ENCODE peak calls at places on chromosomes 7 and 10, in nine cellular contexts. E is HCT116, W is NCI-H1092, B is EH, K is psoas muscle, Y is uterus, N is prostate gland, X is GM23338, V is lung. C is an unnamed sample.
A peak's percentile ranks its signal among the peaks of the same experiment; 100 is the strongest.

GRCh38 chr7:70887186-70887585 is 244.8 kb upstream of the GALNT17 start:
- DNase-seq in B (no peak), Y (no peak), V (no peak), N (peak; percentile 33), W (no peak), X (no peak), K (no peak), E (no peak), C (no peak)

GRCh38 chr7:138892808-138893207 is 88.4 kb downstream of the KIAA1549 start:
- DNase-seq in K (no peak), W (no peak), V (no peak), N (no peak), X (no peak), Y (no peak), E (no peak), B (no peak), C (peak; percentile 60)

GRCh38 chr7:144494355-144494754 is 90.9 kb upstream of the NOBOX start:
- DNase-seq in K (no peak), E (no peak), V (no peak), B (no peak), N (no peak), Y (no peak), W (no peak), X (no peak), C (no peak)

GRCh38 chr7:158277219-158278141 is 310.1 kb downstream of the PTPRN2 start:
- DNase-seq in X (no peak), B (no peak), W (no peak), Y (no peak), K (peak; percentile 30), N (no peak), V (no peak), E (no peak), C (no peak)

GRCh38 chr7:157619753-157620525 is 283.1 kb downstream of the DNAJB6 start:
- DNase-seq in K (no peak), X (no peak), W (no peak), V (no peak), E (no peak), B (no peak), Y (no peak), N (no peak), C (no peak)

GRCh38 chr7:27210441-27211083 is 10.7 kb upstream of the HOXA13 start:
- DNase-seq in B (peak; percentile 24), W (peak; percentile 6), N (peak; percentile 64), K (no peak), V (no peak), Y (peak; percentile 57), E (no peak), X (peak; percentile 92), C (peak; percentile 60)

GRCh38 chr7:11437987-11438386 is 394.0 kb downstream of the THSD7A start:
- DNase-seq in X (no peak), B (no peak), Y (no peak), N (no peak), W (no peak), E (no peak), K (no peak), V (no peak), C (peak; percentile 67)

GRCh38 chr7:155808551-155809331 is 3.5 kb downstream of the SHH start:
- DNase-seq in N (no peak), V (no peak), X (peak; percentile 48), W (no peak), Y (no peak), B (no peak), K (no peak), E (no peak), C (peak; percentile 21)

GRCh38 chr10:73910764-73911552 is at the start of gene PLAU:
- DNase-seq in K (peak; percentile 68), X (peak; percentile 82), E (no peak), Y (peak; percentile 53), V (peak; percentile 62), B (peak; percentile 59), N (peak; percentile 25), W (no peak), C (peak; percentile 50)

GRCh38 chr7:129308047-129308446 is 83.2 kb downstream of the AHCYL2 start:
- DNase-seq in Y (no peak), X (no peak), V (no peak), N (peak; percentile 55), B (peak; percentile 45), W (no peak), K (peak; percentile 80), E (no peak), C (no peak)

GRCh38 chr7:22167482-22167881 is 189.5 kb downstream of the RAPGEF5 start:
- DNase-seq in W (no peak), K (no peak), Y (no peak), B (no peak), V (no peak), N (no peak), E (no peak), X (no peak), C (no peak)

GRCh38 chr7:16810573-16810972 is 5.8 kb upstream of the AGR2 start:
- DNase-seq in V (no peak), W (no peak), Y (no peak), K (no peak), X (no peak), N (no peak), B (no peak), E (no peak), C (peak; percentile 58)

GRCh38 chr7:832292-832967 is at the start of gene SUN1:
- DNase-seq in N (no peak), V (no peak), Y (peak; percentile 51), X (peak; percentile 66), W (no peak), K (no peak), E (peak; percentile 87), B (peak; percentile 77), C (no peak)

GRCh38 chr10:70832852-70833542 is 17.2 kb downstream of the SGPL1 start:
- DNase-seq in B (peak; percentile 96), K (no peak), W (no peak), Y (no peak), N (no peak), E (no peak), V (no peak), X (no peak), C (no peak)

GRCh38 chr7:3597243-3597642 is 296.2 kb downstream of the SDK1 start:
- DNase-seq in K (no peak), X (no peak), B (no peak), Y (no peak), W (no peak), V (no peak), E (no peak), N (no peak), C (no peak)

GRCh38 chr10:68167271-68167670 is 58.0 kb downstream of the MYPN start:
- DNase-seq in W (no peak), N (no peak), B (peak; percentile 13), Y (no peak), K (no peak), E (no peak), V (no peak), X (no peak), C (no peak)

GRCh38 chr7:157077986-157078644 is 60.6 kb upstream of the UBE3C start:
- DNase-seq in V (no peak), N (no peak), K (no peak), W (no peak), E (no peak), Y (no peak), B (peak; percentile 8), X (peak; percentile 71), C (no peak)

GRCh38 chr7:111076205-111076604 is 14.7 kb upstream of the LRRN3 start:
- DNase-seq in K (no peak), Y (no peak), V (no peak), N (no peak), B (peak; percentile 67), W (no peak), E (peak; percentile 10), X (no peak), C (no peak)

GRCh38 chr10:97924678-97925077 is 75.0 kb downstream of the GOLGA7B start:
- DNase-seq in B (no peak), N (no peak), V (no peak), X (no peak), K (no peak), W (no peak), E (no peak), Y (no peak), C (no peak)

GRCh38 chr7:24728503-24729364 is 28.5 kb downstream of the GSDME start:
- DNase-seq in W (no peak), B (no peak), X (no peak), K (no peak), Y (peak; percentile 62), E (no peak), V (no peak), N (no peak), C (no peak)

GRCh38 chr7:39527951-39528350 is 38.3 kb upstream of the YAE1 start:
- DNase-seq in N (no peak), K (no peak), B (no peak), X (no peak), V (no peak), W (no peak), E (no peak), Y (no peak), C (no peak)

GRCh38 chr7:128735433-128735832 is 3.7 kb upstream of the CALU start:
- DNase-seq in X (no peak), N (no peak), W (no peak), Y (no peak), V (no peak), K (no peak), E (no peak), B (no peak), C (no peak)

GRCh38 chr10:95850791-95851190 is 57.0 kb upstream of the CC2D2B start:
- DNase-seq in K (no peak), W (no peak), Y (no peak), E (no peak), X (no peak), V (no peak), N (no peak), B (no peak), C (no peak)

GRCh38 chr10:69224862-69225657 is 4.9 kb downstream of the HKDC1 start:
- DNase-seq in N (no peak), W (no peak), X (no peak), E (no peak), Y (no peak), K (no peak), V (no peak), B (peak; percentile 68), C (peak; percentile 18)

GRCh38 chr10:74953214-74953613 is 126.8 kb downstream of the KAT6B start:
- DNase-seq in W (no peak), Y (no peak), N (no peak), V (no peak), X (no peak), E (no peak), K (no peak), B (no peak), C (no peak)

GRCh38 chr7:37352974-37353948 is 95.4 kb downstream of the ELMO1 start:
- DNase-seq in B (no peak), W (no peak), V (no peak), N (no peak), K (peak; percentile 52), E (peak; percentile 15), X (peak; percentile 67), Y (no peak), C (peak; percentile 43)

GRCh38 chr10:25851548-25851947 is 82.5 kb upstream of the MYO3A start:
- DNase-seq in E (no peak), V (no peak), N (no peak), W (no peak), K (no peak), X (peak; percentile 24), B (no peak), Y (no peak), C (no peak)

GRCh38 chr10:127343831-127344230 is 147.4 kb upstream of the INSYN2A start:
- DNase-seq in K (no peak), N (no peak), B (no peak), E (no peak), X (no peak), V (no peak), W (no peak), Y (no peak), C (no peak)

GRCh38 chr10:8404721-8405120 is 350.2 kb downstream of the GATA3 start:
- DNase-seq in W (no peak), Y (no peak), V (no peak), E (no peak), K (no peak), X (no peak), B (no peak), N (no peak), C (no peak)

GRCh38 chr7:138892016-138892630 is 89.1 kb downstream of the KIAA1549 start:
- DNase-seq in W (no peak), Y (no peak), N (no peak), X (no peak), B (no peak), V (no peak), E (no peak), K (no peak), C (peak; percentile 57)